ENCODE peak calls at places on chromosomes 5 and 9, in four cellular contexts. R is colonic mucosa, K is PC-3, Z is endothelial cell of umbilical vein. X is an unnamed sample.

GRCh38 chr9:114450833-114451706 is 54.2 kb downstream of the WHRN start:
- DNase-seq in K (no peak), R (no peak), Z (no peak), X (peak; percentile 52)

GRCh38 chr9:92147854-92148184 is 32.6 kb upstream of the SPTLC1 start:
- DNase-seq in Z (no peak), K (no peak), R (no peak), X (no peak)

GRCh38 chr5:855771-856530 is 5.2 kb upstream of the ZDHHC11 start:
- DNase-seq in K (no peak), R (no peak), Z (no peak), X (no peak)

GRCh38 chr9:128383791-128384190 is 12.6 kb downstream of the URM1 start:
- DNase-seq in Z (no peak), R (no peak), K (no peak), X (no peak)

GRCh38 chr5:178793156-178793555 is 62.7 kb upstream of the ZNF354A start:
- DNase-seq in R (peak; percentile 26), Z (no peak), K (peak; percentile 63), X (no peak)

GRCh38 chr9:85213650-85214607 is 527.8 kb downstream of the AGTPBP1 start:
- DNase-seq in K (no peak), Z (no peak), R (no peak), X (no peak)

GRCh38 chr5:78908173-78908901 is 76.8 kb downstream of the ARSB start:
- DNase-seq in Z (peak; percentile 98), K (no peak), R (peak; percentile 64), X (no peak)

GRCh38 chr5:146751054-146751453 is 127.5 kb downstream of the PPP2R2B start:
- DNase-seq in R (no peak), Z (no peak), K (peak; percentile 74), X (no peak)

GRCh38 chr9:123327697-123328100 is 28.3 kb upstream of the CRB2 start:
- DNase-seq in Z (no peak), R (peak; percentile 66), K (peak; percentile 85), X (peak; percentile 27)

GRCh38 chr9:20621553-20622329 is 558 bp downstream of the MLLT3 start:
- DNase-seq in Z (peak; percentile 70), K (peak; percentile 26), R (peak; percentile 83), X (peak; percentile 52)

GRCh38 chr5:40716000-40716399 is 36.3 kb downstream of the PTGER4 start:
- DNase-seq in K (peak; percentile 62), Z (peak; percentile 45), R (no peak), X (peak; percentile 12)

GRCh38 chr5:14264605-14265316 is 121.6 kb downstream of the TRIO start:
- DNase-seq in R (peak; percentile 95), Z (peak; percentile 96), K (peak; percentile 99), X (peak; percentile 87)

GRCh38 chr9:136107953-136108647 is 10.6 kb downstream of the TMEM250 start:
- DNase-seq in K (no peak), Z (no peak), R (peak; percentile 78), X (peak; percentile 79)

GRCh38 chr9:86263876-86264275 is 4.4 kb upstream of the C9orf153 start:
- DNase-seq in R (no peak), Z (no peak), K (no peak), X (no peak)

GRCh38 chr5:80239680-80240367 is 16.0 kb downstream of the SERINC5 start:
- DNase-seq in K (peak; percentile 33), Z (peak; percentile 48), R (no peak), X (peak; percentile 24)

GRCh38 chr5:39177629-39177959 is 41.8 kb downstream of the FYB1 start:
- DNase-seq in K (no peak), Z (no peak), R (no peak), X (no peak)

GRCh38 chr5:44860267-44860666 is 51.5 kb downstream of the MRPS30 start:
- DNase-seq in K (no peak), R (no peak), Z (no peak), X (peak; percentile 28)

GRCh38 chr5:65858316-65858715 is 68.1 kb upstream of the ERBIN start:
- DNase-seq in Z (no peak), R (no peak), K (peak; percentile 27), X (peak; percentile 43)

GRCh38 chr5:27311544-27311943 is 273.2 kb upstream of the CDH9 start:
- DNase-seq in Z (no peak), K (no peak), R (no peak), X (peak; percentile 87)

GRCh38 chr9:18829066-18829465 is 203.9 kb downstream of the SAXO1 start:
- DNase-seq in Z (no peak), K (no peak), R (no peak), X (no peak)

GRCh38 chr5:89849819-89850515 is 559.6 kb downstream of the CETN3 start:
- DNase-seq in R (no peak), Z (no peak), K (no peak), X (no peak)

GRCh38 chr5:57072218-57072892 is 101.5 kb upstream of the GPBP1 start:
- DNase-seq in Z (no peak), K (no peak), R (no peak), X (no peak)

GRCh38 chr9:69815313-69815712 is 5.3 kb upstream of the CFAP95 start:
- DNase-seq in R (no peak), K (no peak), Z (no peak), X (no peak)

GRCh38 chr9:137989999-137990715 is 112.6 kb downstream of the CACNA1B start:
- DNase-seq in Z (no peak), K (no peak), R (no peak), X (no peak)

GRCh38 chr5:143575264-143575663 is 171.8 kb upstream of the NR3C1 start:
- DNase-seq in R (no peak), K (no peak), Z (no peak), X (no peak)

GRCh38 chr5:179980767-179981166 is 73.1 kb upstream of the TBC1D9B start:
- DNase-seq in K (no peak), R (no peak), Z (no peak), X (no peak)

GRCh38 chr5:91301459-91301858 is 81.7 kb downstream of the ARRDC3 start:
- DNase-seq in K (no peak), R (no peak), Z (no peak), X (no peak)

GRCh38 chr9:95017062-95017461 is 290.6 kb downstream of the AOPEP start:
- DNase-seq in K (no peak), Z (no peak), R (no peak), X (no peak)

GRCh38 chr9:95017661-95018060 is 291.2 kb downstream of the AOPEP start:
- DNase-seq in K (peak; percentile 32), Z (no peak), R (no peak), X (peak; percentile 80)

GRCh38 chr9:95015569-95015968 is 289.1 kb downstream of the AOPEP start:
- DNase-seq in Z (no peak), K (no peak), R (no peak), X (no peak)

GRCh38 chr9:95012902-95013301 is 286.4 kb downstream of the AOPEP start:
- DNase-seq in Z (no peak), K (no peak), R (no peak), X (no peak)

GRCh38 chr9:95014917-95015316 is 288.4 kb downstream of the AOPEP start:
- DNase-seq in K (no peak), Z (no peak), R (no peak), X (no peak)
- H3K4me1 ChIP-seq in K (peaks cover 28% of the 10 kb centered on the region), Z (peaks cover 8% of the 10 kb centered on the region), R (no peaks in the 10 kb centered on the region), X (peaks cover 33% of the 10 kb centered on the region)

GRCh38 chr9:21746550-21746949 is 55.9 kb upstream of the MTAP start:
- DNase-seq in Z (no peak), K (no peak), R (no peak), X (no peak)
- H3K4me1 ChIP-seq in Z (no peaks in the 10 kb centered on the region), K (peaks cover 19% of the 10 kb centered on the region), R (no peaks in the 10 kb centered on the region), X (peaks cover 21% of the 10 kb centered on the region)

DNA sequence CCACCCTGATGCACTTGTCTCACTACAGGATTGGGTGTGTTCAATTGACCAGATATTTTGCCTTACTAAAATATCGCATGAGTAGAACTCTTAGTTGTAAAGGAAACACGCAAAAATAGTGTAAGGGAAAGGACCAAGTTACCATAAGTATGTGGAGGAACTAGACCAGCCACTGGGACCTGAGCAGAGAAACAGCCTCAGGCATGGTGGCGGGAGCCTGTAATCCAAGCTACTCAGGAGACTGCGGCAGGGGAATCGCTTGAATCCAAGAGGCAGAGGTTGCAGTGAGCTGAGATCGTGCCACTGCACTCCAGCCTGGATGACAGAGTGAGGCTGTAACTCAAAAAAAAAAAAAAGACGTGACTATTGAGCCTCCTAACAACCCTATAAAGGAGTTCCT is 117.9 kb upstream of the SPATA31C2 start:
- DNase-seq in R (no peak), K (no peak), Z (no peak), X (no peak)
- H3K4me1 ChIP-seq in R (no peaks in the 10 kb centered on the region), K (peaks cover 8% of the 10 kb centered on the region), Z (peaks cover 2% of the 10 kb centered on the region), X (no peaks in the 10 kb centered on the region)

GRCh38 chr5:10199700-10200099 is 50.0 kb downstream of the ATPSCKMT start:
- DNase-seq in Z (no peak), R (no peak), K (no peak), X (no peak)
- H3K4me1 ChIP-seq in Z (no peaks in the 10 kb centered on the region), R (no peaks in the 10 kb centered on the region), K (no peaks in the 10 kb centered on the region), X (no peaks in the 10 kb centered on the region)

GRCh38 chr5:177553671-177554429 is 513 bp downstream of the FAM193B start:
- DNase-seq in Z (peak; percentile 37), R (peak; percentile 61), K (no peak), X (no peak)

GRCh38 chr5:177552839-177553455 is 1.4 kb downstream of the FAM193B start:
- DNase-seq in K (peak; percentile 23), R (no peak), Z (no peak), X (no peak)

GRCh38 chr5:177546262-177546741 is 8.1 kb downstream of the FAM193B start:
- DNase-seq in Z (peak; percentile 87), K (peak; percentile 99), R (peak; percentile 29), X (peak; percentile 99)

GRCh38 chr5:177547736-177548135 is 6.6 kb downstream of the FAM193B start:
- DNase-seq in Z (peak; percentile 16), K (no peak), R (no peak), X (no peak)

GRCh38 chr5:177550120-177550519 is 4.2 kb downstream of the FAM193B start:
- DNase-seq in R (no peak), K (no peak), Z (no peak), X (no peak)
- H3K4me1 ChIP-seq in R (peaks cover 3% of the 10 kb centered on the region), K (peaks cover 45% of the 10 kb centered on the region), Z (peaks cover 23% of the 10 kb centered on the region), X (peaks cover 16% of the 10 kb centered on the region)

DNA sequence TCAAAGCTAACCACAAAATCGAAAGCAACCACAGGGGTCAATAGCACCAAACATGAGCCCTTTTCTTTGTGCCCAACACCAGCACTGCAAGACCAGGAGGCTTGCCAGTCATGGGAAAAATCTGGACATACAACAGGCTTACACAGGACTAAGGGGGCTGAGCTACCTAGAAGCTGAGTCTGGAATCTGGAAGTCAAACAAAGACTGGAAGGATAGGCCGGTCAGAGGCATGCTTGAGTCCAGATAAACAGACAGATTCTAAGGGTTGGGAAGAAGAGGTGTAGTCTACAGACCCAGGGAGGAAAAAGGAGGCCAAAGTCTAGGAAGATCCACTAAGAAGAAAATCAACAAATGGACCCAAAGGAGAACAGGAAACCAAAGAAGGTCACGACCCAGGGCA is 73.3 kb downstream of the MYO10 start:
- DNase-seq in Z (no peak), R (no peak), K (no peak), X (no peak)
- H3K4me1 ChIP-seq in Z (no peaks in the 10 kb centered on the region), R (peaks cover 4% of the 10 kb centered on the region), K (peaks cover 19% of the 10 kb centered on the region), X (no peaks in the 10 kb centered on the region)

GRCh38 chr9:129490583-129491485 is 130.1 kb downstream of the C9orf50 start:
- DNase-seq in Z (no peak), R (no peak), K (no peak), X (no peak)
- H3K4me1 ChIP-seq in Z (peaks cover 52% of the 10 kb centered on the region), R (peaks cover 4% of the 10 kb centered on the region), K (peaks cover 58% of the 10 kb centered on the region), X (peaks cover 19% of the 10 kb centered on the region)

DNA sequence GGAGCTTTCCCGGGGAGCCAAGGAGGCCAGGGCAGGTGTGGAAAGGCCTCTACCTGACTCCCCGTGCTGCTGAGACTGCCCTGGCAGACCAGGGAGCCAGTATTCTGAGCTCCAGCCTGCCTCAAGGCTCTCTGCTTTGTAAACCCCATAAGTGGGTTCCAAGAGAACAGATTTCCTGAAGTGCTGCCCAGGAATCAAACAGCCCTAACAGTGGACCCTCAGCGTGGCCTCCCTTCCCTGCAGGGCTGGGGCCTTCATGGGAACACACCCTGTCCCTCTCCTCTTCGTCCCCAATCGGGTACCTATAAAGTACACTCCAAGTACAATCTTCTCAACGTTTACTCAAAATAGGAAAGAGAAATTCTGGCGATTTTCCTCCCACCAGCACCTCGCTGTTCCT is 252.5 kb downstream of the FSTL4 start:
- DNase-seq in R (no peak), Z (no peak), K (no peak), X (no peak)
- H3K4me1 ChIP-seq in R (no peaks in the 10 kb centered on the region), Z (no peaks in the 10 kb centered on the region), K (no peaks in the 10 kb centered on the region), X (no peaks in the 10 kb centered on the region)

X was measured in foreskin keratinocyte.